ENCODE peak calls at places on chromosomes 7 and 10, in six cellular contexts. K is neural crest cell, Z is Panc1, Y is psoas muscle, O is transverse colon, R is left lung. M is an unnamed sample.
A peak's percentile ranks its signal among the peaks of the same experiment; 100 is the strongest.

GRCh38 chr7:40507166-40507565 is 372.4 kb downstream of the SUGCT start:
- DNase-seq in K (no peak), Y (no peak), R (no peak), Z (no peak), O (no peak), M (no peak)

GRCh38 chr7:108026647-108027046 is 23.7 kb upstream of the LAMB1 start:
- DNase-seq in R (no peak), Z (no peak), K (no peak), Y (no peak), O (no peak), M (no peak)

GRCh38 chr7:140324714-140325113 is 73.6 kb downstream of the SLC37A3 start:
- DNase-seq in K (no peak), Z (no peak), Y (no peak), O (no peak), R (no peak), M (no peak)

GRCh38 chr7:30139836-30140384 is 5.1 kb downstream of the MTURN start:
- DNase-seq in R (peak; percentile 12), K (no peak), Z (no peak), O (no peak), Y (no peak), M (no peak)

GRCh38 chr7:16926283-16926682 is 44.5 kb upstream of the AGR3 start:
- DNase-seq in Z (no peak), O (peak; percentile 39), K (no peak), R (no peak), Y (no peak), M (no peak)

GRCh38 chr7:770336-770735 is 43.3 kb upstream of the PRKAR1B start:
- DNase-seq in R (no peak), Y (no peak), O (no peak), K (no peak), Z (no peak), M (no peak)

GRCh38 chr7:84195295-84196006 is 862 bp upstream of the SEMA3A start:
- DNase-seq in Y (no peak), R (no peak), K (no peak), Z (no peak), O (no peak), M (no peak)

GRCh38 chr7:98981701-98982100 is 103.4 kb downstream of the TRRAP start:
- DNase-seq in O (no peak), R (no peak), Z (no peak), Y (no peak), K (no peak), M (no peak)

GRCh38 chr7:42726066-42726785 is 185.6 kb downstream of the C7orf25 start:
- DNase-seq in R (no peak), O (no peak), K (no peak), Y (no peak), Z (no peak), M (no peak)

GRCh38 chr7:35025391-35025870 is 11.9 kb downstream of the DPY19L1 start:
- DNase-seq in O (no peak), K (no peak), R (no peak), Z (no peak), Y (no peak), M (no peak)

GRCh38 chr10:80460399-80461207 is 6.5 kb downstream of the TSPAN14 start:
- DNase-seq in O (peak; percentile 87), R (no peak), Y (no peak), K (no peak), Z (no peak), M (peak; percentile 69)

GRCh38 chr7:73565675-73566342 is 8.3 kb upstream of the BCL7B start:
- DNase-seq in R (no peak), Z (no peak), Y (no peak), K (no peak), O (no peak), M (no peak)

GRCh38 chr10:62732841-62733653 is 71.5 kb upstream of the ADO start:
- DNase-seq in O (no peak), R (no peak), Z (peak; percentile 13), Y (no peak), K (no peak), M (no peak)

GRCh38 chr7:146922777-146923176 is 806.2 kb downstream of the CNTNAP2 start:
- DNase-seq in K (no peak), R (no peak), O (no peak), Z (no peak), Y (no peak), M (no peak)

GRCh38 chr7:3234051-3234450 is 67.0 kb upstream of the SDK1 start:
- DNase-seq in Z (no peak), R (no peak), K (no peak), O (no peak), Y (no peak), M (no peak)

GRCh38 chr7:98399903-98400537 is 870 bp downstream of the BAIAP2L1 start:
- DNase-seq in R (no peak), O (no peak), Y (no peak), Z (no peak), K (no peak), M (no peak)

GRCh38 chr7:11792122-11792521 is 39.9 kb downstream of the THSD7A start:
- DNase-seq in K (no peak), Z (no peak), O (no peak), Y (no peak), R (no peak), M (no peak)

GRCh38 chr10:43912469-43912868 is 263.8 kb upstream of the ZNF32 start:
- DNase-seq in K (no peak), Y (no peak), Z (no peak), R (no peak), O (no peak), M (no peak)

DNA sequence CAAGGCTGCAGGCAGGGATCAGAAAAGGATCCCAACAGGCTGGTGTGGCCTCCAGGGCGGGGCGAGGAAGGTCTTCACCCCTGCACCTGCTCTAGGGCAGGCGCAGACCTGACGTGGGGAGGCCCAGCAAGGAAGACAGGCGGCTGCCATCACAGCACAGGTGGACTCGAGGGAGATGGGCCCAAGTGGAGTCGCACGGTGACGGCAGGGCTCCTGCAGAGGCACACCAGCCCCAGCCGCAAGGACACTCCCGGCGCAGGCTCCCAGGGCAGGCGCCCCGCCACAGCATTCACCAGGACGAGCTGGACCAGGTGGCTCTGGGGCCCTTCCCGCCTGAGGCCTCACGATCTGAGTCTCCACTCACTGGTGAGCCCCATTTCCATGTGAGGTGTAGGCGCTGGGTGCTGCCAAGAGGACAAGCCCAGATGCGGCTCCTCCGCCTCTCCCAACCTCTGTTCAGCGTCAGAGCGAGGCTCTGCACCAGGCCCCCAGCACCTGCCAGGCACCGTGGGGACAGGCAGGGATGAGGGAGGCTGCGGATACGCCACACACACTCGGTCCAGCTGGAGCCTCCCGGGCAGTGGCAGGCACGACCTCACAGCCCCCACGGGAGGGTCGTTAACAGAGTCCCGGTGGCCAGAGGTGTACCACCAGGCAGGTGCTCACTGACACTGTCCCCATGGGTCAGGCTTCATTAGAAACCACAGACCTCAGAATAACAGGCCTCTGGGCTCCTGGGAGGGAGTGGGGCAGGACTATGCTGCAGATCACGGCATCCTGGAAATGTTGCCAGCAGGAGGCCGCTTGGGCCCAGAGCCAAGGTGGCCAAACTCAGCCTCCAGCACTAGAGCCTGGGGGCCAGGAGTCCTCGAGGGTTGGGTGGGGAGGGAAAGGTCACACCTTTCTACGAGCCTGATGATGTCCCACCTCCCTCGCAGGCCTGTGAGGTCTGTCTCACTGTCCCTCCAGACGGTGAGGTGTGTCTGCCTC is 111.6 kb downstream of the MAD1L1 start:
- DNase-seq in Y (no peak), R (no peak), O (no peak), Z (no peak), K (no peak), M (no peak)
- TF ChIP-seq CTCF in Y (no peak), R (no peak), O (no peak), Z (no peak), K (no peak), M (no peak)

GRCh38 chr7:158350166-158350900 is 237.3 kb downstream of the PTPRN2 start:
- DNase-seq in Z (no peak), R (no peak), K (no peak), Y (no peak), O (no peak), M (no peak)

GRCh38 chr7:158348446-158348845 is 239.2 kb downstream of the PTPRN2 start:
- DNase-seq in R (no peak), Y (no peak), Z (no peak), O (no peak), K (no peak), M (no peak)

GRCh38 chr7:158353606-158354570 is 233.7 kb downstream of the PTPRN2 start:
- DNase-seq in R (peak; percentile 36), O (peak; percentile 19), Y (no peak), Z (peak; percentile 38), K (peak; percentile 49), M (no peak)

GRCh38 chr7:158351051-158351450 is 236.6 kb downstream of the PTPRN2 start:
- DNase-seq in O (no peak), R (no peak), Y (no peak), Z (no peak), K (no peak), M (no peak)

DNA sequence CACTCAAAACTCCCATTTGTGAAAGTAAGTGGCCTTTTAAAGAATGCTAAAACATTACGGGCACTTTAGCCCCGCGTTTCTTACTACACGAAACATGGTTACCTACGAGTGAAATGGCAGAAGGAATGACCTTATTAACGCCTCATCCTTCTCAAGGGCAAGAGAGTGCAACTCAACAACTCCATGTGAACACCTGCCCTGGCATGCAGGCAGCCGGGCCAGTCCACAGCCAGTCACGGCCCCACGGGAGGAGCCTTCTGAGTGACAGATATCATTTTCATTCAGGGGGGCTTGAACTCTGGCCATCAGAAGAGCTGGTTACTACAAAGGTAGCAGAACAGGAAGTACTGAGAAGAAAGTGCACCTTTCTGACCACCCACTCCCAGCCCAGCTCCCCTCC is 236.1 kb downstream of the PTPRN2 start:
- DNase-seq in Z (no peak), K (no peak), O (no peak), Y (no peak), R (no peak), M (no peak)
- TF ChIP-seq CTCF in Z (no peak), K (no peak), O (no peak), Y (no peak), R (no peak), M (no peak)

GRCh38 chr10:112873541-112873940 is 76.5 kb upstream of the TCF7L2 start:
- DNase-seq in K (no peak), Y (no peak), O (no peak), R (no peak), Z (no peak), M (no peak)
- TF ChIP-seq CTCF in K (no peak), Y (no peak), O (no peak), R (no peak), Z (no peak), M (no peak)

DNA sequence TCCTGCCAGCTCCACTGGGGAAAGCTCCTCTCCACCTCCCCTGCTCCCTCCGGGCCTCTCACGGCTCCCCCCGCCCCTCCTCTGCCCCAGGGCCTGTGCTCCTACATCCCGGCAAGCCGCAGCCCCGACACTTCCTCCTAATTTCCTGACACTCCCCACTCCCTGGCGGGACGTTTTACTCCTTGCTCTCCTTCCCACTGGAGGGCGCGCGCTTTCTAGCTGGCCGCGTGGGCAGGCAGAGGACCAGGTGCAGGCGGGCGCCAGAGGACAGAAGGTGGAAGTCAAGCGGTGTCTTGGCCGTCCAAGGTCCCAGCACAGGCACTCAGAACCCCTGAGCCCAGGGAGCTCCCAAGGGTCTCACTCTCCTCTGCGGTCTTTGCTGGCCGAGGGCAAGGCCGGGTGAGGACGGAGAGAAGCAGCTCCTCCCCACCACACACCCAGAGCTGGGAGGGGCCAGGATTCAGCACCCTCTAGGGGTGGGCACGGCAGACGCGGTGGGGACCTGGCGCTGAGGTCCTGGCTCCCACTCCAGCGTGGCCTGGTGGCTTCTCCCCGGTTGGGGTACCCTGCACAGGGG is 19.1 kb downstream of the ADAM8 start:
- DNase-seq in R (peak; percentile 95), K (no peak), O (peak; percentile 84), Z (no peak), Y (peak; percentile 75), M (no peak)
- TF ChIP-seq CTCF in R (peak; percentile 35), K (peak; percentile 44), O (peak; percentile 35), Z (peak; percentile 95), Y (peak; percentile 30), M (no peak)